ENCODE peak calls at places on chromosome 13, in nine cellular contexts. One of them, this sample, is unnamed.

GRCh38 chr13:101640797-101641400 is 188.4 kb downstream of the ITGBL1 start:
- DNase-seq in OCI-LY7: no peak
- DNase-seq in PC-9: no peak
- DNase-seq in GM12865: no peak
- DNase-seq in thoracic aorta: no peak
- DNase-seq in dorsolateral prefrontal cortex: no peak
- DNase-seq in upper lobe of left lung: no peak
- DNase-seq in CD8-positive, alpha-beta T cell: no peak
- DNase-seq in Peyer's patch: no peak
- DNase-seq in this sample: no peak

GRCh38 chr13:23159205-23159586 is 21.6 kb upstream of the SGCG start:
- DNase-seq in OCI-LY7: no peak
- DNase-seq in dorsolateral prefrontal cortex: no peak
- DNase-seq in GM12865: peak
- DNase-seq in thoracic aorta: no peak
- DNase-seq in Peyer's patch: no peak
- DNase-seq in PC-9: no peak
- DNase-seq in CD8-positive, alpha-beta T cell: no peak
- DNase-seq in upper lobe of left lung: no peak
- DNase-seq in this sample: no peak

GRCh38 chr13:30196025-30196424 is 111.3 kb downstream of the KATNAL1 start:
- DNase-seq in CD8-positive, alpha-beta T cell: no peak
- DNase-seq in dorsolateral prefrontal cortex: no peak
- DNase-seq in thoracic aorta: no peak
- DNase-seq in OCI-LY7: no peak
- DNase-seq in Peyer's patch: no peak
- DNase-seq in upper lobe of left lung: no peak
- DNase-seq in PC-9: no peak
- DNase-seq in GM12865: no peak
- DNase-seq in this sample: no peak

GRCh38 chr13:82636119-82636518 is 1246.2 kb downstream of the SLITRK1 start:
- DNase-seq in upper lobe of left lung: no peak
- DNase-seq in GM12865: no peak
- DNase-seq in dorsolateral prefrontal cortex: no peak
- DNase-seq in CD8-positive, alpha-beta T cell: no peak
- DNase-seq in OCI-LY7: no peak
- DNase-seq in thoracic aorta: no peak
- DNase-seq in Peyer's patch: no peak
- DNase-seq in PC-9: no peak
- DNase-seq in this sample: no peak

GRCh38 chr13:19981685-19982238 is 23.2 kb downstream of the ZMYM2 start:
- DNase-seq in Peyer's patch: no peak
- DNase-seq in upper lobe of left lung: no peak
- DNase-seq in dorsolateral prefrontal cortex: no peak
- DNase-seq in thoracic aorta: no peak
- DNase-seq in OCI-LY7: no peak
- DNase-seq in GM12865: no peak
- DNase-seq in CD8-positive, alpha-beta T cell: no peak
- DNase-seq in PC-9: no peak
- DNase-seq in this sample: no peak

GRCh38 chr13:35712907-35713685 is 236.6 kb upstream of the MAB21L1 start:
- DNase-seq in GM12865: no peak
- DNase-seq in thoracic aorta: no peak
- DNase-seq in Peyer's patch: no peak
- DNase-seq in CD8-positive, alpha-beta T cell: no peak
- DNase-seq in OCI-LY7: no peak
- DNase-seq in dorsolateral prefrontal cortex: no peak
- DNase-seq in PC-9: no peak
- DNase-seq in upper lobe of left lung: no peak
- DNase-seq in this sample: no peak

GRCh38 chr13:66977156-66977555 is 253.0 kb downstream of the PCDH9 start:
- DNase-seq in dorsolateral prefrontal cortex: no peak
- DNase-seq in OCI-LY7: no peak
- DNase-seq in GM12865: no peak
- DNase-seq in Peyer's patch: no peak
- DNase-seq in thoracic aorta: no peak
- DNase-seq in CD8-positive, alpha-beta T cell: no peak
- DNase-seq in upper lobe of left lung: no peak
- DNase-seq in PC-9: no peak
- DNase-seq in this sample: no peak

GRCh38 chr13:112064222-112064621 is 2.7 kb upstream of the SOX1 start:
- DNase-seq in upper lobe of left lung: no peak
- DNase-seq in thoracic aorta: no peak
- DNase-seq in Peyer's patch: no peak
- DNase-seq in dorsolateral prefrontal cortex: no peak
- DNase-seq in GM12865: no peak
- DNase-seq in CD8-positive, alpha-beta T cell: no peak
- DNase-seq in OCI-LY7: no peak
- DNase-seq in PC-9: no peak
- DNase-seq in this sample: no peak

GRCh38 chr13:70253834-70254233 is 145.6 kb upstream of the KLHL1 start:
- DNase-seq in dorsolateral prefrontal cortex: no peak
- DNase-seq in PC-9: no peak
- DNase-seq in Peyer's patch: no peak
- DNase-seq in OCI-LY7: no peak
- DNase-seq in thoracic aorta: no peak
- DNase-seq in GM12865: no peak
- DNase-seq in CD8-positive, alpha-beta T cell: no peak
- DNase-seq in upper lobe of left lung: no peak
- DNase-seq in this sample: no peak

GRCh38 chr13:38970380-38971051 is 20.1 kb downstream of the STOML3 start:
- DNase-seq in OCI-LY7: no peak
- DNase-seq in GM12865: no peak
- DNase-seq in PC-9: no peak
- DNase-seq in Peyer's patch: no peak
- DNase-seq in thoracic aorta: no peak
- DNase-seq in upper lobe of left lung: no peak
- DNase-seq in CD8-positive, alpha-beta T cell: no peak
- DNase-seq in dorsolateral prefrontal cortex: no peak
- DNase-seq in this sample: no peak

GRCh38 chr13:21741396-21741795 is 70.5 kb downstream of the FGF9 start:
- DNase-seq in GM12865: no peak
- DNase-seq in PC-9: no peak
- DNase-seq in CD8-positive, alpha-beta T cell: no peak
- DNase-seq in thoracic aorta: no peak
- DNase-seq in OCI-LY7: no peak
- DNase-seq in dorsolateral prefrontal cortex: no peak
- DNase-seq in Peyer's patch: no peak
- DNase-seq in upper lobe of left lung: no peak
- DNase-seq in this sample: no peak

GRCh38 chr13:60758637-60759036 is 361.6 kb downstream of the TDRD3 start:
- DNase-seq in Peyer's patch: no peak
- DNase-seq in CD8-positive, alpha-beta T cell: no peak
- DNase-seq in PC-9: no peak
- DNase-seq in dorsolateral prefrontal cortex: no peak
- DNase-seq in GM12865: no peak
- DNase-seq in upper lobe of left lung: no peak
- DNase-seq in thoracic aorta: no peak
- DNase-seq in OCI-LY7: no peak
- DNase-seq in this sample: no peak

GRCh38 chr13:113816248-113816924 is 47.5 kb downstream of the GAS6 start:
- DNase-seq in thoracic aorta: no peak
- DNase-seq in OCI-LY7: no peak
- DNase-seq in GM12865: no peak
- DNase-seq in CD8-positive, alpha-beta T cell: peak
- DNase-seq in Peyer's patch: no peak
- DNase-seq in upper lobe of left lung: no peak
- DNase-seq in PC-9: no peak
- DNase-seq in dorsolateral prefrontal cortex: no peak
- DNase-seq in this sample: no peak

GRCh38 chr13:113818700-113819295 is 45.1 kb downstream of the GAS6 start:
- DNase-seq in GM12865: no peak
- DNase-seq in upper lobe of left lung: no peak
- DNase-seq in thoracic aorta: no peak
- DNase-seq in CD8-positive, alpha-beta T cell: no peak
- DNase-seq in OCI-LY7: no peak
- DNase-seq in dorsolateral prefrontal cortex: no peak
- DNase-seq in Peyer's patch: no peak
- DNase-seq in PC-9: no peak
- DNase-seq in this sample: no peak

GRCh38 chr13:113819341-113819730 is 44.5 kb downstream of the GAS6 start:
- DNase-seq in CD8-positive, alpha-beta T cell: no peak
- DNase-seq in GM12865: no peak
- DNase-seq in thoracic aorta: no peak
- DNase-seq in Peyer's patch: no peak
- DNase-seq in PC-9: no peak
- DNase-seq in OCI-LY7: no peak
- DNase-seq in dorsolateral prefrontal cortex: no peak
- DNase-seq in upper lobe of left lung: no peak
- DNase-seq in this sample: no peak

GRCh38 chr13:113816925-113817859 is 46.7 kb downstream of the GAS6 start:
- DNase-seq in thoracic aorta: peak
- DNase-seq in PC-9: peak
- DNase-seq in GM12865: peak
- DNase-seq in Peyer's patch: peak
- DNase-seq in dorsolateral prefrontal cortex: peak
- DNase-seq in upper lobe of left lung: peak
- DNase-seq in OCI-LY7: peak
- DNase-seq in CD8-positive, alpha-beta T cell: peak
- DNase-seq in this sample: peak

GRCh38 chr13:113817860-113818691 is 45.8 kb downstream of the GAS6 start:
- DNase-seq in upper lobe of left lung: no peak
- DNase-seq in thoracic aorta: no peak
- DNase-seq in dorsolateral prefrontal cortex: no peak
- DNase-seq in OCI-LY7: no peak
- DNase-seq in CD8-positive, alpha-beta T cell: no peak
- DNase-seq in PC-9: no peak
- DNase-seq in Peyer's patch: no peak
- DNase-seq in GM12865: no peak
- DNase-seq in this sample: no peak
- TF ChIP-seq CTCF in upper lobe of left lung: no peak
- TF ChIP-seq CTCF in thoracic aorta: no peak
- TF ChIP-seq CTCF in dorsolateral prefrontal cortex: no peak
- TF ChIP-seq CTCF in OCI-LY7: no peak
- TF ChIP-seq CTCF in CD8-positive, alpha-beta T cell: no peak
- TF ChIP-seq CTCF in PC-9: no peak
- TF ChIP-seq CTCF in Peyer's patch: no peak
- TF ChIP-seq CTCF in GM12865: no peak
- TF ChIP-seq CTCF in this sample: no peak

DNA sequence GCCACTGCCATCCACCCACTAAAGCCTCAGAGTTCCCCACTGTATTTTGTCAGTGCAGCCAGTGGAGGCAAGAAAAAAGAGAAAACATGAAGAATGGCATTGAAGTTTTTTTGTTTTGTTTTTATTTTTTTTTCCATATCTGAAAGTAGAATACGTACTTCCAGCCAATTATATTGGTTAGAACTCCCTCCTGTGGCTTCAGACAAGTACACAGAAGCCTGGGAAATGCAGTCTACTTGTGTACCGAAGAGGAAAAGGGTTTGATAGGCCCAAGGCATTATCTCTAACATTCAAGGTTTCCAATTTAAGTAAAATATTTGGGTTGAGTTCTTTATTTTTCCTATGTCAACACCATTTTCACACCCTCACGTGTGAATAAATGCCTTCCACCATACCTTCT is 696.2 kb upstream of the GPC6 start:
- DNase-seq in dorsolateral prefrontal cortex: no peak
- DNase-seq in CD8-positive, alpha-beta T cell: no peak
- DNase-seq in upper lobe of left lung: no peak
- DNase-seq in GM12865: no peak
- DNase-seq in PC-9: no peak
- DNase-seq in Peyer's patch: no peak
- DNase-seq in thoracic aorta: no peak
- DNase-seq in OCI-LY7: no peak
- DNase-seq in this sample: no peak
- TF ChIP-seq CTCF in dorsolateral prefrontal cortex: no peak
- TF ChIP-seq CTCF in CD8-positive, alpha-beta T cell: no peak
- TF ChIP-seq CTCF in upper lobe of left lung: no peak
- TF ChIP-seq CTCF in GM12865: no peak
- TF ChIP-seq CTCF in PC-9: no peak
- TF ChIP-seq CTCF in Peyer's patch: no peak
- TF ChIP-seq CTCF in thoracic aorta: no peak
- TF ChIP-seq CTCF in OCI-LY7: no peak
- TF ChIP-seq CTCF in this sample: no peak

DNA sequence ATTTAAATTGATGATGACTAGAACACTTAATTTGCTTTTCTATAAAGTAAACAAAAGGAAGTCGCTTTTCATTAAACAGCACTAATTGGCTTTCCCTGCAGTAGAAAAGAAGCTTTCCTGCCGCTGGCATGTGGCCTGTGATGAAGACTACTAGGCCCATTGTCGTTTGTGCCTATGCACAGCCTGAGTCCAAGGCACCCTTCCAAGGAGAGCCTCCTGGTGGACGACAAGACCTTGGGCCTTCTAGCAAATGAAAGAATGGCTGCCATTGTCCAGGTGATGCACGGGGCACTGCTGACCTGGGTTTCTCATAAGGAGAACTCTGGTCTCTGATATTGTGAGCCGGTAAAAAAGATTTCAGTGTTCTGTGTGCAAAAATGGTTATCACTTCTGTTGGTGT is 233.0 kb downstream of the COL4A1 start:
- DNase-seq in PC-9: no peak
- DNase-seq in CD8-positive, alpha-beta T cell: no peak
- DNase-seq in upper lobe of left lung: no peak
- DNase-seq in GM12865: no peak
- DNase-seq in Peyer's patch: no peak
- DNase-seq in thoracic aorta: no peak
- DNase-seq in OCI-LY7: no peak
- DNase-seq in dorsolateral prefrontal cortex: no peak
- DNase-seq in this sample: no peak
- TF ChIP-seq CTCF in PC-9: no peak
- TF ChIP-seq CTCF in CD8-positive, alpha-beta T cell: no peak
- TF ChIP-seq CTCF in upper lobe of left lung: no peak
- TF ChIP-seq CTCF in GM12865: no peak
- TF ChIP-seq CTCF in Peyer's patch: no peak
- TF ChIP-seq CTCF in thoracic aorta: no peak
- TF ChIP-seq CTCF in OCI-LY7: no peak
- TF ChIP-seq CTCF in dorsolateral prefrontal cortex: no peak
- TF ChIP-seq CTCF in this sample: no peak

GRCh38 chr13:106621833-106622232 is 53.9 kb upstream of the ARGLU1 start:
- DNase-seq in PC-9: no peak
- DNase-seq in Peyer's patch: no peak
- DNase-seq in upper lobe of left lung: no peak
- DNase-seq in OCI-LY7: no peak
- DNase-seq in dorsolateral prefrontal cortex: no peak
- DNase-seq in GM12865: no peak
- DNase-seq in thoracic aorta: no peak
- DNase-seq in CD8-positive, alpha-beta T cell: no peak
- DNase-seq in this sample: no peak

GRCh38 chr13:106616729-106617128 is 48.8 kb upstream of the ARGLU1 start:
- DNase-seq in CD8-positive, alpha-beta T cell: no peak
- DNase-seq in Peyer's patch: no peak
- DNase-seq in thoracic aorta: no peak
- DNase-seq in PC-9: no peak
- DNase-seq in upper lobe of left lung: no peak
- DNase-seq in GM12865: no peak
- DNase-seq in dorsolateral prefrontal cortex: no peak
- DNase-seq in OCI-LY7: no peak
- DNase-seq in this sample: no peak

GRCh38 chr13:106617561-106617960 is 49.6 kb upstream of the ARGLU1 start:
- DNase-seq in thoracic aorta: no peak
- DNase-seq in dorsolateral prefrontal cortex: no peak
- DNase-seq in OCI-LY7: no peak
- DNase-seq in Peyer's patch: no peak
- DNase-seq in GM12865: no peak
- DNase-seq in PC-9: peak
- DNase-seq in CD8-positive, alpha-beta T cell: no peak
- DNase-seq in upper lobe of left lung: no peak
- DNase-seq in this sample: no peak

GRCh38 chr13:106623799-106624198 is 55.9 kb upstream of the ARGLU1 start:
- DNase-seq in dorsolateral prefrontal cortex: no peak
- DNase-seq in PC-9: no peak
- DNase-seq in upper lobe of left lung: no peak
- DNase-seq in OCI-LY7: no peak
- DNase-seq in CD8-positive, alpha-beta T cell: no peak
- DNase-seq in GM12865: no peak
- DNase-seq in thoracic aorta: no peak
- DNase-seq in Peyer's patch: no peak
- DNase-seq in this sample: no peak

GRCh38 chr13:106619688-106620555 is 52.0 kb upstream of the ARGLU1 start:
- DNase-seq in Peyer's patch: peak
- DNase-seq in CD8-positive, alpha-beta T cell: no peak
- DNase-seq in GM12865: peak
- DNase-seq in OCI-LY7: peak
- DNase-seq in dorsolateral prefrontal cortex: no peak
- DNase-seq in upper lobe of left lung: peak
- DNase-seq in thoracic aorta: no peak
- DNase-seq in PC-9: peak
- DNase-seq in this sample: no peak
- TF ChIP-seq CTCF in Peyer's patch: peak
- TF ChIP-seq CTCF in CD8-positive, alpha-beta T cell: peak
- TF ChIP-seq CTCF in GM12865: peak
- TF ChIP-seq CTCF in OCI-LY7: peak
- TF ChIP-seq CTCF in dorsolateral prefrontal cortex: peak
- TF ChIP-seq CTCF in upper lobe of left lung: peak
- TF ChIP-seq CTCF in thoracic aorta: peak
- TF ChIP-seq CTCF in PC-9: peak
- TF ChIP-seq CTCF in this sample: peak